ENCODE peak calls at places on chromosomes 2 and 18, in four cellular contexts. Z is LoVo; X is activated naive CD8-positive, alpha-beta T cell treated with anti-CD3 and anti-CD28 coated beads, Interleukin-2, amount 50 U/mL, for 16 hours; O is SJSA1. T is an unnamed sample.

GRCh38 chr18:34729264-34729663 is 19.2 kb downstream of the DTNA start:
- DNase-seq in O (peak; percentile 29), X (no peak), Z (peak; percentile 25), T (peak; percentile 14)

GRCh38 chr18:50313031-50313607 is 25.6 kb upstream of the CXXC1 start:
- DNase-seq in O (no peak), X (no peak), Z (no peak), T (no peak)

GRCh38 chr18:24628360-24628759 is 167.9 kb downstream of the HRH4 start:
- DNase-seq in Z (no peak), O (no peak), X (no peak), T (no peak)

GRCh38 chr2:43823751-43824150 is 14.9 kb downstream of the ABCG5 start:
- DNase-seq in O (no peak), X (no peak), Z (no peak), T (no peak)

GRCh38 chr2:240219208-240219890 is 78.9 kb upstream of the OTOS start:
- DNase-seq in O (no peak), X (no peak), Z (no peak), T (no peak)

GRCh38 chr2:133497261-133497893 is 70.9 kb downstream of the NCKAP5 start:
- DNase-seq in O (no peak), X (no peak), Z (no peak), T (no peak)

GRCh38 chr2:4895376-4895775 is 796.8 kb upstream of the SOX11 start:
- DNase-seq in Z (no peak), X (no peak), O (no peak), T (no peak)

GRCh38 chr2:175576875-175577274 is 395.4 kb upstream of the ATP5MC3 start:
- DNase-seq in O (no peak), Z (no peak), X (no peak), T (no peak)

GRCh38 chr2:143254108-143254507 is 124.9 kb downstream of the ARHGAP15 start:
- DNase-seq in Z (no peak), X (no peak), O (no peak), T (no peak)

GRCh38 chr2:33210626-33211025 is 263.9 kb downstream of the LTBP1 start:
- DNase-seq in X (no peak), Z (peak; percentile 32), O (peak; percentile 65), T (no peak)

GRCh38 chr18:9091066-9091476 is 11.4 kb upstream of the NDUFV2 start:
- DNase-seq in X (no peak), Z (no peak), O (no peak), T (no peak)

GRCh38 chr2:109419960-109420370 is 193.8 kb downstream of the SEPTIN10 start:
- DNase-seq in Z (no peak), X (no peak), O (peak; percentile 73), T (no peak)

GRCh38 chr2:218583983-218584850 is 15.6 kb downstream of the CNOT9 start:
- DNase-seq in Z (no peak), O (no peak), X (no peak), T (no peak)

GRCh38 chr2:174224125-174224524 is 24.2 kb downstream of the OLA1 start:
- DNase-seq in X (no peak), Z (no peak), O (no peak), T (no peak)